ENCODE peak calls at places on chromosome 12, in five cellular contexts. D is colonic mucosa, W is HCT116, N is mammary epithelial cell, A is K562. U is an unnamed sample.

GRCh38 chr12:11727133-11727664 is 77.7 kb downstream of the ETV6 start:
- DNase-seq in D (no peak), W (no peak), N (no peak), A (no peak), U (no peak)

GRCh38 chr12:8077207-8077606 is 4.9 kb upstream of the NECAP1 start:
- DNase-seq in D (no peak), W (no peak), N (peak; percentile 78), A (no peak), U (no peak)

GRCh38 chr12:108629824-108630476 is 3.7 kb downstream of the SELPLG start:
- DNase-seq in D (no peak), W (no peak), N (peak; percentile 64), A (peak; percentile 83), U (no peak)

GRCh38 chr12:113427882-113428281 is 5.7 kb downstream of the SDSL start:
- DNase-seq in D (no peak), W (no peak), N (no peak), A (no peak), U (no peak)

GRCh38 chr12:12327802-12328201 is 22.2 kb downstream of the MANSC1 start:
- DNase-seq in D (no peak), W (peak; percentile 62), N (peak; percentile 29), A (peak; percentile 39), U (no peak)

GRCh38 chr12:72578327-72578726 is 306.2 kb downstream of the TRHDE start:
- DNase-seq in D (no peak), W (no peak), N (no peak), A (no peak), U (no peak)

GRCh38 chr12:45547822-45548221 is 181.7 kb upstream of the ARID2 start:
- DNase-seq in D (no peak), W (no peak), N (no peak), A (no peak), U (no peak)

GRCh38 chr12:124392991-124393790 is 98.3 kb downstream of the RFLNA start:
- DNase-seq in D (peak; percentile 92), W (no peak), N (no peak), A (no peak), U (peak; percentile 96)

GRCh38 chr12:45363903-45364302 is 148.0 kb downstream of the ANO6 start:
- DNase-seq in D (no peak), W (no peak), N (no peak), A (no peak), U (no peak)

GRCh38 chr12:63064080-63064479 is 86.9 kb downstream of the AVPR1A start:
- DNase-seq in D (no peak), W (no peak), N (peak; percentile 24), A (no peak), U (no peak)

GRCh38 chr12:42144174-42144423 is 575 bp downstream of the GXYLT1 start:
- DNase-seq in D (peak; percentile 33), W (no peak), N (no peak), A (peak; percentile 26), U (no peak)

GRCh38 chr12:117114784-117115183 is 15.6 kb upstream of the TESC start:
- DNase-seq in D (no peak), W (no peak), N (no peak), A (no peak), U (no peak)

GRCh38 chr12:52305921-52306705 is 14.8 kb upstream of the KRT81 start:
- DNase-seq in D (no peak), W (no peak), N (no peak), A (no peak), U (no peak)

GRCh38 chr12:104506691-104507401 is 50.1 kb downstream of the CHST11 start:
- DNase-seq in D (no peak), W (no peak), N (no peak), A (no peak), U (no peak)

GRCh38 chr12:103677905-103678304 is 90.8 kb downstream of the STAB2 start:
- DNase-seq in D (peak; percentile 44), W (no peak), N (no peak), A (no peak), U (no peak)

GRCh38 chr12:112151766-112152541 is 26.6 kb downstream of the TRAFD1 start:
- DNase-seq in D (no peak), W (no peak), N (no peak), A (no peak), U (no peak)

GRCh38 chr12:25797335-25797863 is 161.1 kb upstream of the RASSF8 start:
- DNase-seq in D (no peak), W (no peak), N (no peak), A (no peak), U (no peak)

GRCh38 chr12:106331594-106331993 is 26.0 kb upstream of the POLR3B start:
- DNase-seq in D (no peak), W (no peak), N (no peak), A (no peak), U (no peak)

GRCh38 chr12:5451251-5451650 is 19.3 kb downstream of the NTF3 start:
- DNase-seq in D (no peak), W (no peak), N (no peak), A (no peak), U (no peak)

GRCh38 chr12:5456025-5456424 is 24.1 kb downstream of the NTF3 start:
- DNase-seq in D (no peak), W (no peak), N (no peak), A (no peak), U (no peak)

GRCh38 chr12:5453471-5453870 is 21.6 kb downstream of the NTF3 start:
- DNase-seq in D (no peak), W (no peak), N (no peak), A (no peak), U (no peak)

GRCh38 chr12:5456906-5457305 is 25.0 kb downstream of the NTF3 start:
- DNase-seq in D (no peak), W (no peak), N (no peak), A (no peak), U (no peak)

GRCh38 chr12:5452569-5452968 is 20.7 kb downstream of the NTF3 start:
- DNase-seq in D (no peak), W (no peak), N (no peak), A (no peak), U (no peak)
- H3K27ac ChIP-seq in D (no peak overlapping the region), W (no peak overlapping the region), N (no peak overlapping the region), A (no peak overlapping the region), U (no peak overlapping the region)

GRCh38 chr12:121096199-121096798 is 36.4 kb upstream of the P2RX7 start:
- DNase-seq in D (no peak), W (no peak), N (no peak), A (no peak), U (no peak)

GRCh38 chr12:121099779-121100178 is 32.9 kb upstream of the P2RX7 start:
- DNase-seq in D (no peak), W (no peak), N (no peak), A (no peak), U (no peak)

GRCh38 chr12:121092034-121092433 is 40.6 kb upstream of the P2RX7 start:
- DNase-seq in D (no peak), W (no peak), N (no peak), A (no peak), U (no peak)

GRCh38 chr12:121093487-121093891 is 39.2 kb upstream of the P2RX7 start:
- DNase-seq in D (no peak), W (no peak), N (no peak), A (no peak), U (peak; percentile 69)

DNA sequence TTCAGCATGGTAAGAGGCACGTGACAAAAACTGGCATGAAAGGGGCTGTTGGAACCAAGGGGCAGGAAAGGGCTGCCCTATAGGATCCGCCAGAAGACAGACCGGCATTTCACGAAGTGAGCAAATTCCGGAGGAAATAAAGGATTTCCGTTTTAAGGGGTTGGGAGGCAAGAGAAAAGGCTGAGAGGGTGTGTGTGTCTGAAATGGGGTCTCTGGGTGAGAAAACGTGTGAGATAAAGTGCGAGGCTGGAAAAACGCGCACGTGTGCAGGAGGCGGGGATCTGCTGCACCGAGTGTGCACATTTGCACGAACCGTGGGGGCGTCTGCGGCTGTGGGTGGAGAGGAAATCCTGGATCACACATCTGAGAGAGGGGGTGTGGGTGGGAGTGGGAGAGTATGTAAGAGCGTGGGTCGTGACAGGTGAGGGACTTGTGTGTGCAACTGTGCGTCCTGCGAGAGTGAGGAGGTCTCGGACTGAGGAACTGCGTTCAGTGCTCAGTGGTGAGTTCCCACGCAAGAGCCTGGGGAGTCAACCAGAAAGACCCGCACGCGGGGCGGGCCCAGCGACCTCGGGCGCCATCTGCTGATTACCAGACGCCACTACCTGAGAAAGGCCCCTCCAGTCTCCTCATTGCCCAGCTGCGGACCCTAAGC is 37.0 kb upstream of the P2RX7 start:
- DNase-seq in D (peak; percentile 68), W (peak; percentile 48), N (no peak), A (peak; percentile 89), U (peak; percentile 88)
- H3K9ac ChIP-seq in D (peak overlapping the region; percentile 63), W (peak overlapping the region; percentile 38), N (no peak overlapping the region), A (peak overlapping the region; percentile 22), U (no peak overlapping the region)

DNA sequence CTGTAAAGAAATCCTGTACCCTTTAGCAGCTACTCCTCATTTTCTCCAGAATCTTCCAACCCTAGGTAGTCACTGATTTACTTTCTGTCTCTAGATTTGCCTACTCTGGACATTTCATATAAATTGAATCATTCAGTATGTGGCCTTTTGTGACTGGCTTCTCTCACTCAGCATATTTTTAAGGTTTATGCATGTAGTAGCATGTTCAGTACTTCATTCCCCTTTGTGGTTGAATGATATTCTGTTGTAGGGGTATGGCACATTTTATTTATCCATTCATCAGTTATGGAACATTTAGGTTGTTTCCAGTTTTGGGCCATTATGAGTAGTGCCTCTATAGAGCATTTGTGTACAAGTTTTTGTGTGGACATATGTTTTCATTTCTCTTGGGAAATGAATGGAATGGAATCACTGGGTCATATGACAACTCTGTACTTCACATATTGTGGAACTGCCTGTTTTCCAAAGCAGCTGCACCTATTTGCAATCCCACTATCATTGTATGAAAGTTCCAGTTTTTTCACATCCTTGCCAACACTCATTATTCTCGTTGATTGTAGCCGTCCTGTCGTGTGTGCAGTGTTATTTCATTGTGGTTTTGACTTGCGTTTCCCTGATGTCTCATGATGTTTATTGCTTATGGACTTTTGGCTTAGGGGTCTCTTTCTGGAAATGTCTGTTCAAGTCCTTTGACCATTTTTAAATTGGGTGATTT is 57.2 kb downstream of the ATF7IP start:
- DNase-seq in D (no peak), W (no peak), N (peak; percentile 80), A (no peak), U (no peak)
- H3K4me1 ChIP-seq in D (peaks cover 5% of the 10 kb centered on the region), W (peaks cover 8% of the 10 kb centered on the region), N (peaks cover 13% of the 10 kb centered on the region), A (no peaks in the 10 kb centered on the region), U (no peaks in the 10 kb centered on the region)

GRCh38 chr12:121043067-121043466 is 4.0 kb upstream of the OASL start:
- DNase-seq in D (no peak), W (no peak), N (no peak), A (no peak), U (no peak)
- H3K27ac ChIP-seq in D (no peak overlapping the region), W (no peak overlapping the region), N (no peak overlapping the region), A (no peak overlapping the region), U (no peak overlapping the region)

U was measured in kidney.